ENCODE peak calls at places on chromosomes 7 and 10, in five cellular contexts. Q is HCEC 1CT, W is EH, L is glomerular endothelial cell, M is DMS153. J is an unnamed sample.

GRCh38 chr7:897771-898376 is 21.5 kb downstream of the GET4 start:
- DNase-seq in L (no peak), W (peak), Q (no peak), M (no peak), J (no peak)

GRCh38 chr7:143300959-143301617 is 12.9 kb downstream of the CASP2 start:
- DNase-seq in Q (peak), L (no peak), W (peak), M (no peak), J (peak)

GRCh38 chr10:70753026-70753663 is 32.0 kb downstream of the TBATA start:
- DNase-seq in L (no peak), M (no peak), W (no peak), Q (no peak), J (no peak)

GRCh38 chr7:124700655-124701054 is 64.9 kb downstream of the GPR37 start:
- DNase-seq in W (no peak), Q (no peak), M (no peak), L (no peak), J (peak)

GRCh38 chr10:29610876-29611647 is 23.7 kb downstream of the SVIL start:
- DNase-seq in L (no peak), M (no peak), Q (no peak), W (no peak), J (no peak)

GRCh38 chr7:104793066-104793465 is 220.9 kb upstream of the KMT2E start:
- DNase-seq in W (no peak), M (no peak), L (no peak), Q (no peak), J (peak)

GRCh38 chr10:98380493-98381339 is 34.3 kb downstream of the PYROXD2 start:
- DNase-seq in W (no peak), Q (no peak), L (no peak), M (no peak), J (no peak)

GRCh38 chr10:84424731-84425165 is 96.4 kb downstream of the CCSER2 start:
- DNase-seq in M (no peak), L (peak), W (peak), Q (peak), J (peak)

GRCh38 chr10:73465978-73466709 is 29.7 kb downstream of the PPP3CB start:
- DNase-seq in W (no peak), L (no peak), Q (no peak), M (no peak), J (no peak)

GRCh38 chr10:89659185-89660131 is 14.4 kb upstream of the PANK1 start:
- DNase-seq in M (no peak), Q (peak), W (peak), L (no peak), J (peak)

GRCh38 chr10:37682617-37683016 is 174.8 kb downstream of the ZNF248 start:
- DNase-seq in M (no peak), L (no peak), Q (no peak), W (no peak), J (no peak)

GRCh38 chr7:104328308-104328969 is at the start of gene LHFPL3:
- DNase-seq in W (peak), Q (no peak), M (no peak), L (no peak), J (peak)

GRCh38 chr7:100373261-100373831 is at the start of gene PILRA:
- DNase-seq in M (no peak), L (no peak), Q (peak), W (no peak), J (peak)

GRCh38 chr7:96547371-96547811 is 162.3 kb downstream of the SEM1 start:
- DNase-seq in Q (no peak), M (peak), W (no peak), L (no peak), J (no peak)

GRCh38 chr7:55255501-55256445 is 109.4 kb upstream of the LANCL2 start:
- DNase-seq in L (no peak), M (peak), Q (peak), W (peak), J (peak)

GRCh38 chr10:2993636-2994035 is 73.7 kb upstream of the PFKP start:
- DNase-seq in M (no peak), W (no peak), L (no peak), Q (no peak), J (no peak)

GRCh38 chr7:8283968-8284367 is 22.0 kb upstream of the ICA1 start:
- DNase-seq in Q (no peak), L (no peak), W (no peak), M (no peak), J (no peak)

GRCh38 chr7:121562274-121562673 is 166.2 kb upstream of the FAM3C start:
- DNase-seq in L (no peak), Q (peak), W (peak), M (no peak), J (peak)

GRCh38 chr10:107028249-107028648 is 136.3 kb downstream of the SORCS1 start:
- DNase-seq in L (no peak), W (no peak), M (no peak), Q (no peak), J (no peak)

GRCh38 chr10:121373411-121373810 is 224.8 kb downstream of the FGFR2 start:
- DNase-seq in W (no peak), M (no peak), L (no peak), Q (no peak), J (no peak)

GRCh38 chr7:87715511-87715910 is 87.3 kb downstream of the RUNDC3B start:
- DNase-seq in L (no peak), Q (no peak), W (no peak), M (no peak), J (no peak)

GRCh38 chr7:135716677-135717238 is 11.2 kb downstream of the SLC13A4 start:
- DNase-seq in W (peak), Q (peak), M (no peak), L (no peak), J (peak)

GRCh38 chr10:86711957-86712708 is 43.8 kb downstream of the LDB3 start:
- DNase-seq in L (no peak), Q (peak), M (no peak), W (peak), J (no peak)

GRCh38 chr7:100678291-100678984 is 4.9 kb downstream of the GNB2 start:
- DNase-seq in M (no peak), Q (no peak), W (no peak), L (no peak), J (no peak)

GRCh38 chr10:75894761-75895160 is 463.3 kb downstream of the LRMDA start:
- DNase-seq in L (no peak), W (no peak), Q (no peak), M (no peak), J (no peak)

GRCh38 chr7:23422384-23422783 is 47.9 kb downstream of the IGF2BP3 start:
- DNase-seq in L (no peak), M (no peak), Q (no peak), W (no peak), J (no peak)

GRCh38 chr10:104413528-104413927 is 59.9 kb downstream of the CFAP58 start:
- DNase-seq in L (no peak), Q (no peak), W (no peak), M (no peak), J (no peak)

GRCh38 chr7:92671502-92672169 is 81.4 kb upstream of the FAM133B start:
- DNase-seq in Q (no peak), W (no peak), L (no peak), M (no peak), J (no peak)

GRCh38 chr7:155073922-155074321 is 3.8 kb downstream of the HTR5A start:
- DNase-seq in L (no peak), W (no peak), Q (no peak), M (no peak), J (no peak)

GRCh38 chr7:131883769-131884168 is 327.3 kb upstream of the PODXL start:
- DNase-seq in M (no peak), W (no peak), L (no peak), Q (no peak), J (no peak)

GRCh38 chr10:114662651-114663217 is 4.7 kb upstream of the ABLIM1 start:
- DNase-seq in W (no peak), M (peak), L (no peak), Q (no peak), J (no peak)

GRCh38 chr10:75334720-75335119 is 66.8 kb downstream of the ZNF503 start:
- DNase-seq in M (no peak), L (no peak), Q (no peak), W (no peak), J (no peak)

GRCh38 chr7:21497072-21497471 is 45.8 kb upstream of the DNAH11 start:
- DNase-seq in L (no peak), Q (no peak), M (no peak), W (peak), J (peak)

J was measured in iris pigment epithelial cell.